ENCODE peak calls at places on chromosomes 12 and 14, in four cellular contexts. One of them, this sample, is unnamed.

GRCh38 chr14:75630695-75631452 is 29.8 kb downstream of the ERG28 start:
- DNase-seq in fibroblast of pulmonary artery: no peak
- DNase-seq in colonic mucosa: no peak
- DNase-seq in prostate gland: no peak
- DNase-seq in this sample: no peak

GRCh38 chr12:86513206-86513605 is 257.0 kb upstream of the MGAT4C start:
- DNase-seq in fibroblast of pulmonary artery: peak
- DNase-seq in colonic mucosa: no peak
- DNase-seq in prostate gland: no peak
- DNase-seq in this sample: no peak

GRCh38 chr14:58430156-58430555 is 2.6 kb downstream of the KIAA0586 start:
- DNase-seq in fibroblast of pulmonary artery: peak
- DNase-seq in colonic mucosa: no peak
- DNase-seq in prostate gland: no peak
- DNase-seq in this sample: peak

GRCh38 chr12:57487055-57487596 is 742 bp upstream of the MARS1 start:
- DNase-seq in fibroblast of pulmonary artery: no peak
- DNase-seq in colonic mucosa: no peak
- DNase-seq in prostate gland: no peak
- DNase-seq in this sample: no peak

GRCh38 chr12:6551063-6551461 is 4.8 kb downstream of the IFFO1 start:
- DNase-seq in fibroblast of pulmonary artery: no peak
- DNase-seq in colonic mucosa: no peak
- DNase-seq in prostate gland: peak
- DNase-seq in this sample: no peak

GRCh38 chr12:10737249-10737648 is 14.1 kb upstream of the YBX3 start:
- DNase-seq in fibroblast of pulmonary artery: no peak
- DNase-seq in colonic mucosa: no peak
- DNase-seq in prostate gland: no peak
- DNase-seq in this sample: no peak

GRCh38 chr12:31915442-31915841 is 43.8 kb upstream of the RESF1 start:
- DNase-seq in fibroblast of pulmonary artery: no peak
- DNase-seq in colonic mucosa: no peak
- DNase-seq in prostate gland: no peak
- DNase-seq in this sample: no peak

GRCh38 chr12:132548430-132549058 is 58.6 kb downstream of the FBRSL1 start:
- DNase-seq in fibroblast of pulmonary artery: no peak
- DNase-seq in colonic mucosa: no peak
- DNase-seq in prostate gland: no peak
- DNase-seq in this sample: no peak

GRCh38 chr12:68815232-68815927 is 7.4 kb downstream of the MDM2 start:
- DNase-seq in fibroblast of pulmonary artery: no peak
- DNase-seq in colonic mucosa: no peak
- DNase-seq in prostate gland: no peak
- DNase-seq in this sample: no peak
- H3K4me3 ChIP-seq in fibroblast of pulmonary artery: no peak
- H3K4me3 ChIP-seq in colonic mucosa: no peak
- H3K4me3 ChIP-seq in prostate gland: no peak
- H3K4me3 ChIP-seq in this sample: no peak

DNA sequence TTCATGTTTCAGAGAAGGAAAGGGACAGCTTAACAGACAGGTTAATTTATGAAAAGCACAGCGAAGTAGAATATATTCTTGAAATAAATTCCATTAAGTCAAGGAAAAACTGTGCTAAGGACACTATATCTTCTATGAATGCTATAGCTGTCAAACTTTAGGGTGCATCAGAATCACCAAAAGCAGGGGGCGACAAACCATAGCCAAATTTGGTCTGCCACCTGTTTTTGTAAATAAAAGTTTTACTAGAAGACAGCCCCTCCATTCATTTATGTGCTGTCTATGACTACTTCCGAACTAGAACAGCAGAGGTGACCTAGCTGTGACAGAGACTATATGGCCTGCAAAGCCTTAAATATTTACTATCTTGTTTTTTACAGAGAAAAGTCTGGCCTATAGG is 25.9 kb downstream of the PPP4R3A start:
- DNase-seq in fibroblast of pulmonary artery: no peak
- DNase-seq in colonic mucosa: no peak
- DNase-seq in prostate gland: no peak
- DNase-seq in this sample: no peak
- TF ChIP-seq CTCF in fibroblast of pulmonary artery: peak
- TF ChIP-seq CTCF in colonic mucosa: no peak
- TF ChIP-seq CTCF in prostate gland: no peak
- TF ChIP-seq CTCF in this sample: no peak

GRCh38 chr12:9066183-9066623 is 49.5 kb downstream of the A2M start:
- DNase-seq in fibroblast of pulmonary artery: no peak
- DNase-seq in colonic mucosa: no peak
- DNase-seq in prostate gland: no peak
- DNase-seq in this sample: no peak

GRCh38 chr12:9066755-9067433 is 48.8 kb downstream of the A2M start:
- DNase-seq in fibroblast of pulmonary artery: no peak
- DNase-seq in colonic mucosa: no peak
- DNase-seq in prostate gland: no peak
- DNase-seq in this sample: no peak

GRCh38 chr12:9064201-9064814 is 51.4 kb downstream of the A2M start:
- DNase-seq in fibroblast of pulmonary artery: peak
- DNase-seq in colonic mucosa: peak
- DNase-seq in prostate gland: peak
- DNase-seq in this sample: peak

GRCh38 chr12:9065607-9065856 is 50.2 kb downstream of the A2M start:
- DNase-seq in fibroblast of pulmonary artery: no peak
- DNase-seq in colonic mucosa: no peak
- DNase-seq in prostate gland: no peak
- DNase-seq in this sample: no peak

GRCh38 chr12:9064815-9065606 is 50.7 kb downstream of the A2M start:
- DNase-seq in fibroblast of pulmonary artery: peak
- DNase-seq in colonic mucosa: peak
- DNase-seq in prostate gland: peak
- DNase-seq in this sample: peak
- H3K4me3 ChIP-seq in fibroblast of pulmonary artery: peak
- H3K4me3 ChIP-seq in colonic mucosa: peak
- H3K4me3 ChIP-seq in prostate gland: peak
- H3K4me3 ChIP-seq in this sample: peak

GRCh38 chr12:108129017-108129812 is at the start of gene WSCD2:
- DNase-seq in fibroblast of pulmonary artery: peak
- DNase-seq in colonic mucosa: no peak
- DNase-seq in prostate gland: peak
- DNase-seq in this sample: peak
- TF ChIP-seq CTCF in fibroblast of pulmonary artery: no peak
- TF ChIP-seq CTCF in colonic mucosa: no peak
- TF ChIP-seq CTCF in prostate gland: no peak
- TF ChIP-seq CTCF in this sample: peak

DNA sequence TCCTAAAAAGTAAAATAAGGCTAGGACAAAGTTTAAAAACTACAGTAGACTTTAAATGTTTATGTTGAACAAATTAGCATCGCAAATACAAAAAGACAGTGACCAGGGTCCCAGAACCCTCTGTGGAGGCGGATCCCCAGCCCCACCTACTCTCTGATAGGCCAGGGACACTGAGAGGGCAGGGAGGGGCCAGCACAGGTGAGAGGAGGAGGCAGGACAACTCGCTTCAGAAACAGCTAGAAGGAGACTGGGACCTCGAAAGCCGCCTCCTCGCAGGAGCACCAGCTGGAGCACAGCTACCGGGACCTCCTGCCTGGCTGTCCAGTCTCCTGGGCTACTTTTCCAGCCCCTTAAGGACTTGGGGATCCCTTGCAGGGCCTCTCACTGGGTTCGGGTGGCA is 992 bp downstream of the DNAH10 start:
- DNase-seq in fibroblast of pulmonary artery: no peak
- DNase-seq in colonic mucosa: peak
- DNase-seq in prostate gland: no peak
- DNase-seq in this sample: no peak
- H3K4me3 ChIP-seq in fibroblast of pulmonary artery: no peak
- H3K4me3 ChIP-seq in colonic mucosa: peak
- H3K4me3 ChIP-seq in prostate gland: no peak
- H3K4me3 ChIP-seq in this sample: no peak

DNA sequence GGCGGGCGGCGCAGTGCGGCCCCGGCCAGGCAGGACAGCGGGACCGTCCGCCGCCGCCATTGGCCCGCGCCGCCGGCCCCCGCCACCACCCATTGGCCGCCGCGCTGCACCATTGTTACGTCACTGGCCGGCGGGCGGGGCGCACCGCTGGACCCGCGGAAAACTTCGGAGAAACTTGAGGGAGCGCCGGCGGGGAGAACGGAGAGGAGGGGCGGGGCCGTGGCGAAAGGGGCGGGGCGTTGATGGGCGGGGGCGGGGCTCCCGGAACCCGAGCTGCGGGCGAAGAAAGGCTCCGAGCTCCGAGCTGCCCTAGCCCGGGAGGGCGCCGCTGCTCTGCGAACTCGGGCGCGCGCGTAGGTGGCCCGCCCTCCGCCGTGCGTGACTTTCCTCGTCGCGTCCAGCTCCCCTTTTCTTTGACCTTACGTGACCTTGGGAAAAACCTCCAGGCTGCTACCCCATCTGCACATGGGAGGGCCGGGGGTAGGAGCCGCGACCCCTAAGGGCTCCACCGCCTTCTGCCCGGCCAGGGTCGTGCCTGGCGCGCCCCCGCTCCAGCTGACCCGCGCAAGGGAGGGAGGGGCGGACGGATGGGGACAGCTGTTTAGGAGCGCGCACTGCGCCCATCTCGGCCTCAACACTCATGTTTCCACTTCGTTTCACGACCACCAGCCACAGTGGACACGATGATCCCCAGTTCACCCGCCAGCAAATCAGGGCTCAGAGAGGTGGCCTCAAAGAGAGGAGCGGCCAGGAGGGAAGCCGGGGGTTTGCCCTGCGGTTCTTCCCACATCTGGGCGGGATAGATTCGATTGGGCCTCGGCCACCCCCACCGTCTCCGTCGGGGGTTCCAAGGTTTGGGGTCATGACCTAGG is at the start of gene ANKRD9:
- DNase-seq in fibroblast of pulmonary artery: peak
- DNase-seq in colonic mucosa: peak
- DNase-seq in prostate gland: peak
- DNase-seq in this sample: peak
- TF ChIP-seq CTCF in fibroblast of pulmonary artery: no peak
- TF ChIP-seq CTCF in colonic mucosa: no peak
- TF ChIP-seq CTCF in prostate gland: no peak
- TF ChIP-seq CTCF in this sample: no peak

DNA sequence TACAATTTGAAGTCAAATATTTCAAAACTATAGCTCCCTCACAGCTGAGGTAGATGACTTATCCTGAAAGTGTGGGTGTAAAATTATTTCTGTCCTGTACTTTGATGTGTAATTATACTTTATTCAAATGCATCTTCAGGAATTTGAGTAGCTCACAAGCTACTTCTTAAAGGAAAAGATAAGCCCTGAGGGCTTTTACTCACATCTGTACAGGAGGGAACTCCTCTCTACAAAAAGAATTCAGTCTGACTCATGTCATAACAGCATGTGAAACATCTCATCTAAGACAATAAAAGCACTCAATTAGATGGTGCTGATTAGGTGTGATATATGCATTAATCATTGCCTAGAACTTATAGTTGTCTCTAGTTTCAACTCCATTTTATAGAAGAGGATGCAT is 452.0 kb downstream of the PRKD1 start:
- DNase-seq in fibroblast of pulmonary artery: no peak
- DNase-seq in colonic mucosa: no peak
- DNase-seq in prostate gland: no peak
- DNase-seq in this sample: no peak
- H3K4me3 ChIP-seq in fibroblast of pulmonary artery: no peak
- H3K4me3 ChIP-seq in colonic mucosa: no peak
- H3K4me3 ChIP-seq in prostate gland: no peak
- H3K4me3 ChIP-seq in this sample: no peak

GRCh38 chr12:16681196-16681595 is 75.2 kb upstream of the LMO3 start:
- DNase-seq in fibroblast of pulmonary artery: no peak
- DNase-seq in colonic mucosa: no peak
- DNase-seq in prostate gland: no peak
- DNase-seq in this sample: no peak

GRCh38 chr12:16685107-16685506 is 79.1 kb upstream of the LMO3 start:
- DNase-seq in fibroblast of pulmonary artery: peak
- DNase-seq in colonic mucosa: no peak
- DNase-seq in prostate gland: no peak
- DNase-seq in this sample: no peak
- TF ChIP-seq CTCF in fibroblast of pulmonary artery: peak
- TF ChIP-seq CTCF in colonic mucosa: no peak
- TF ChIP-seq CTCF in prostate gland: no peak
- TF ChIP-seq CTCF in this sample: peak

GRCh38 chr14:26794731-26795130 is 196.9 kb upstream of the NOVA1 start:
- DNase-seq in fibroblast of pulmonary artery: peak
- DNase-seq in colonic mucosa: no peak
- DNase-seq in prostate gland: no peak
- DNase-seq in this sample: peak

GRCh38 chr14:26791117-26791806 is 193.4 kb upstream of the NOVA1 start:
- DNase-seq in fibroblast of pulmonary artery: no peak
- DNase-seq in colonic mucosa: no peak
- DNase-seq in prostate gland: no peak
- DNase-seq in this sample: no peak
- H3K4me3 ChIP-seq in fibroblast of pulmonary artery: no peak
- H3K4me3 ChIP-seq in colonic mucosa: no peak
- H3K4me3 ChIP-seq in prostate gland: no peak
- H3K4me3 ChIP-seq in this sample: no peak

GRCh38 chr12:124586756-124587155 is 19.3 kb upstream of the NCOR2 start:
- DNase-seq in fibroblast of pulmonary artery: no peak
- DNase-seq in colonic mucosa: peak
- DNase-seq in prostate gland: no peak
- DNase-seq in this sample: no peak

GRCh38 chr12:124592050-124592449 is 24.6 kb upstream of the NCOR2 start:
- DNase-seq in fibroblast of pulmonary artery: peak
- DNase-seq in colonic mucosa: no peak
- DNase-seq in prostate gland: no peak
- DNase-seq in this sample: peak

GRCh38 chr12:124588018-124588634 is 20.7 kb upstream of the NCOR2 start:
- DNase-seq in fibroblast of pulmonary artery: no peak
- DNase-seq in colonic mucosa: no peak
- DNase-seq in prostate gland: no peak
- DNase-seq in this sample: no peak

GRCh38 chr12:124590447-124590846 is 23.0 kb upstream of the NCOR2 start:
- DNase-seq in fibroblast of pulmonary artery: no peak
- DNase-seq in colonic mucosa: no peak
- DNase-seq in prostate gland: no peak
- DNase-seq in this sample: no peak

GRCh38 chr12:124588689-124589318 is 21.4 kb upstream of the NCOR2 start:
- DNase-seq in fibroblast of pulmonary artery: peak
- DNase-seq in colonic mucosa: no peak
- DNase-seq in prostate gland: no peak
- DNase-seq in this sample: peak
- TF ChIP-seq CTCF in fibroblast of pulmonary artery: no peak
- TF ChIP-seq CTCF in colonic mucosa: no peak
- TF ChIP-seq CTCF in prostate gland: no peak
- TF ChIP-seq CTCF in this sample: no peak

This sample was measured in astrocyte of the spinal cord.